ENCODE peak calls at places on chromosomes 1 and 21, in eight cellular contexts. F, T, S, V, R, C, A and D are unnamed samples.
A peak's percentile ranks its signal among the peaks of the same experiment; 100 is the strongest.

GRCh38 chr1:42177551-42177981 is 13.0 kb upstream of the GUCA2A start:
- DNase-seq in F (peak; percentile 87), T (no peak), S (peak; percentile 49), V (peak; percentile 23), R (no peak), C (peak; percentile 89), A (no peak), D (no peak)

GRCh38 chr1:163872067-163872466 is 550.3 kb downstream of the NUF2 start:
- DNase-seq in F (no peak), T (no peak), S (no peak), V (no peak), R (no peak), C (no peak), A (no peak), D (no peak)

GRCh38 chr1:2478100-2478499 is 2.0 kb downstream of the PLCH2 start:
- DNase-seq in F (no peak), T (no peak), S (no peak), V (peak; percentile 87), R (no peak), C (no peak), A (no peak), D (no peak)

GRCh38 chr1:233598891-233599541 is 14.9 kb upstream of the KCNK1 start:
- DNase-seq in F (no peak), T (no peak), S (no peak), V (no peak), R (peak; percentile 50), C (no peak), A (no peak), D (no peak)

GRCh38 chr1:156152628-156153027 is 757 bp upstream of the SEMA4A start:
- DNase-seq in F (no peak), T (no peak), S (no peak), V (no peak), R (no peak), C (no peak), A (no peak), D (no peak)

GRCh38 chr1:8740034-8740449 is 77.4 kb downstream of the RERE start:
- DNase-seq in F (no peak), T (no peak), S (no peak), V (no peak), R (no peak), C (peak; percentile 98), A (no peak), D (no peak)

GRCh38 chr1:160669802-160670201 is 23.0 kb upstream of the SLAMF1 start:
- DNase-seq in F (no peak), T (no peak), S (no peak), V (no peak), R (no peak), C (no peak), A (no peak), D (no peak)

GRCh38 chr1:160178731-160179130 is 11.6 kb upstream of the CASQ1 start:
- DNase-seq in F (no peak), T (no peak), S (no peak), V (no peak), R (no peak), C (no peak), A (no peak), D (no peak)

GRCh38 chr1:75723989-75724471 is 479 bp upstream of the ACADM start:
- DNase-seq in F (peak; percentile 87), T (peak; percentile 86), S (peak; percentile 89), V (peak; percentile 68), R (peak; percentile 84), C (peak; percentile 64), A (peak; percentile 88), D (no peak)

GRCh38 chr1:182625716-182626504 is 21.7 kb upstream of the RGS16 start:
- DNase-seq in F (no peak), T (no peak), S (no peak), V (no peak), R (no peak), C (no peak), A (no peak), D (no peak)

GRCh38 chr21:44283953-44284352 is 1.7 kb upstream of the AIRE start:
- DNase-seq in F (no peak), T (no peak), S (no peak), V (no peak), R (no peak), C (no peak), A (no peak), D (no peak)

GRCh38 chr1:240474133-240474614 is 137.8 kb downstream of the GREM2 start:
- DNase-seq in F (no peak), T (no peak), S (no peak), V (no peak), R (no peak), C (peak; percentile 87), A (no peak), D (no peak)

GRCh38 chr1:34126486-34126885 is 38.5 kb downstream of the CSMD2 start:
- DNase-seq in F (no peak), T (no peak), S (no peak), V (no peak), R (no peak), C (no peak), A (no peak), D (no peak)

DNA sequence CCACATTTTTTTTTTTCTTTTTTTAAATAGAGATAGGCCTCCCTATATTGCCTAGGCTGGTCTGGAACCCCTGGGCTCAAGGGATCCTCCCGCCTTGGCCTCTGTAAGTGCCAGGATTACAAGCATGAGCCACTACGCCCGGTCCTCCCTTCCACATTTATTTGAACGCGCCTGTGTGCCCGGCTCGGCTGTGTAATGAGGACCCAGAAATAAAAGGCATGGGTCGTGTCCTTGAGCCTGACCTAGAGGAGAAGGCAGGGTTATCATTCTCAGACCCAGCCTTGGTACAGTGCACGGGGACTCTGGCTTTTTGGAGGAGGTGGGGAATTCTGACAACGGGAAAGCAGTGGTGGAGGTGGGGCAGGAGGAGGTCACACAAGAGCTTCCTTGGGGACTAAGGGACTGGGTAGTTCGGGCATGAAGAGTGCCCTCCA is 841 bp downstream of the CENPF start:
- DNase-seq in F (no peak), T (no peak), S (no peak), V (peak; percentile 11), R (peak; percentile 21), C (no peak), A (no peak), D (no peak)
- H3K27ac ChIP-seq in F (no peak overlapping the region), T (no peak overlapping the region), S (no peak overlapping the region), V (no peak overlapping the region), R (no peak overlapping the region), C (peak overlapping the region; percentile 33), A (no peak overlapping the region), D (no peak overlapping the region)

DNA sequence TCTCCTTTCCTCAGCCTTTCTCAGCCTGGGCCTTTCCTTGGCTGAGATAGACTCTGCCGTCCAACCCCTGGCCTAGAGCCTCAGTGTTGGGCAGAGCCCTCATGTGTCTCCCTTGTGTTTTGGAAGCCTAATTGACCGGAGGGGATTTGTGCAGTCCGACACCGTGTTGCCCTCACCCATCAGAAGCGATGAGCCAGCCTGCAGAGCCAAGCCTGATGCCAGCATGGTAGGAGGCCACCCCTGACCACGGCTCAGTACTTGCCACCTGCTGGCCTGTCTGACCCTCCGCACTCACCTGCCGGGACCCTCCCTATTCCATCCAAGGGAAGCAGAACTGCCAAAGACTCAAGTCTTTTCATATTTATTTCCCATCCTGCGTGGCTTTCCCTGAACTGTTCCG is 9.3 kb upstream of the SFN start:
- DNase-seq in F (no peak), T (no peak), S (no peak), V (no peak), R (no peak), C (no peak), A (no peak), D (no peak)
- H3K36me3 ChIP-seq in F (no peaks in the 10 kb centered on the region), T (peaks cover 5% of the 10 kb centered on the region), S (no peaks in the 10 kb centered on the region), V (peaks cover 16% of the 10 kb centered on the region), R (peaks cover 83% of the 10 kb centered on the region), C (peaks cover 56% of the 10 kb centered on the region), A (peaks cover 90% of the 10 kb centered on the region), D (peaks cover 88% of the 10 kb centered on the region)

DNA sequence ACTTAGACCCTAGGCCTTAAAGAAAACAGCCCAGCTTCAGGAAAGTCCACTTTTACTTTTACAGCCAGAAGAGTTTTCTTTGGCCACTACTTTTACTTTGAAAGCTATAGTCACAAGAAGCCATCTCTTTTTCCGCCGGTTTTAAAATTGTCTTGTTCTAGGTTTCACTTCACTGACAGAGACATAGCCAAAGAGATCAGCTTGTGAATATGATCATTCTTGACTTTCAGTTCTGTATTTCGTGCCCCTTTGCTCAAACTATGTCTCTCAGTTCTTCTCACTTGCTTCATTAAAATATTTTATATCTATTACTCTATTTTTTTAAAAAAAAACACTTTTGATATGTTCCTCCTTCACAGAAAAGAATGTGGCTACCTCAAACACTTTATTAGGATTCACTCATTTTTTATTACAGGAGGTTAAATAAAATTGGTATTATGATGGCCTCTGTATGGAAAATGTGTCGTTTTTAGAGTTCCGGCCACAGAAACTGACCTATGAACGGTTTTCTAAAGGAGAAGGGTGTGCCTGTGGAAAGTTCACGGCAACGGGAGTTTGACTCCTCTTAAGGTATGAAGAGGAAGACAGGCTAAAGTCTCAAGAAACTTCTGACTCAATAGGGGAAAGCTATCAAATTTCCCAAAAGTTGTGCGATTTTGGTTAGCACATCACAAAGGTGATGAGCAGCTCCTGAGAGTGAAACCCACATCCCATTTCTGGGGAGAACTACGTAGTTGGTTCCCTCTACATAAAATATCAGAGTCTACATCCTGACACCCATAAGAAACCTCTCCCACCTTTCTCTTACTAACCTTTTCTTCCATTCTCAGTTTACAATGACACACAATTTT is 1.2 kb downstream of the MCOLN2 start:
- DNase-seq in F (no peak), T (no peak), S (no peak), V (no peak), R (no peak), C (no peak), A (no peak), D (no peak)
- H3K4me3 ChIP-seq in F (no peak overlapping the region), T (no peak overlapping the region), S (no peak overlapping the region), V (no peak overlapping the region), R (peak overlapping the region; percentile 7), C (no peak overlapping the region), A (no peak overlapping the region), D (peak overlapping the region; percentile 17)

GRCh38 chr1:11314959-11315358 is 42.0 kb downstream of the UBIAD1 start:
- DNase-seq in F (peak; percentile 27), T (no peak), S (no peak), V (no peak), R (no peak), C (no peak), A (no peak), D (no peak)
- H3K27ac ChIP-seq in F (no peak overlapping the region), T (no peak overlapping the region), S (no peak overlapping the region), V (no peak overlapping the region), R (no peak overlapping the region), C (no peak overlapping the region), A (no peak overlapping the region), D (no peak overlapping the region)

GRCh38 chr21:46489162-46489663 is 30.5 kb downstream of the DIP2A start:
- DNase-seq in F (no peak), T (no peak), S (no peak), V (no peak), R (no peak), C (no peak), A (no peak), D (no peak)

GRCh38 chr21:46489800-46490199 is 31.1 kb downstream of the DIP2A start:
- DNase-seq in F (no peak), T (no peak), S (no peak), V (no peak), R (no peak), C (no peak), A (no peak), D (no peak)

GRCh38 chr21:46492851-46493250 is 34.2 kb downstream of the DIP2A start:
- DNase-seq in F (no peak), T (no peak), S (no peak), V (no peak), R (no peak), C (no peak), A (no peak), D (no peak)

GRCh38 chr21:46491553-46491952 is 32.9 kb downstream of the DIP2A start:
- DNase-seq in F (no peak), T (no peak), S (no peak), V (no peak), R (no peak), C (no peak), A (no peak), D (no peak)

GRCh38 chr21:46493828-46494227 is 35.1 kb downstream of the DIP2A start:
- DNase-seq in F (no peak), T (no peak), S (no peak), V (no peak), R (no peak), C (no peak), A (no peak), D (no peak)
- H3K36me3 ChIP-seq in F (peaks cover 3% of the 10 kb centered on the region), T (peaks cover 8% of the 10 kb centered on the region), S (no peaks in the 10 kb centered on the region), V (peaks cover 9% of the 10 kb centered on the region), R (peaks cover 82% of the 10 kb centered on the region), C (peaks cover 25% of the 10 kb centered on the region), A (peaks cover 96% of the 10 kb centered on the region), D (peaks cover 17% of the 10 kb centered on the region)